ENCODE peak calls at places on chromosome 12, in four cellular contexts. M is cardiac muscle cell, D is esophagus squamous epithelium, K is fibroblast of pulmonary artery. B is an unnamed sample.

GRCh38 chr12:103441437-103442186 is 54.2 kb downstream of the C12orf42 start:
- DNase-seq in M (no peak), K (no peak), D (no peak), B (no peak)

GRCh38 chr12:46963977-46964376 is 115.4 kb upstream of the PCED1B start:
- DNase-seq in M (peak), K (peak), D (no peak), B (peak)

GRCh38 chr12:89383235-89384049 is 31.1 kb upstream of the DUSP6 start:
- DNase-seq in K (peak), D (no peak), M (no peak), B (no peak)

GRCh38 chr12:6965026-6965661 is 5.3 kb downstream of the PHB2 start:
- DNase-seq in D (no peak), K (peak), M (peak), B (peak)

GRCh38 chr12:15731940-15732339 is 57.2 kb downstream of the EPS8 start:
- DNase-seq in M (no peak), D (no peak), K (no peak), B (no peak)

GRCh38 chr12:95710386-95710785 is 80.2 kb downstream of the NTN4 start:
- DNase-seq in K (no peak), D (no peak), M (no peak), B (no peak)

GRCh38 chr12:132735496-132735895 is 24.9 kb downstream of the PGAM5 start:
- DNase-seq in K (no peak), D (no peak), M (no peak), B (no peak)

GRCh38 chr12:124507188-124508109 is 60.0 kb downstream of the NCOR2 start:
- DNase-seq in K (peak), M (no peak), D (no peak), B (peak)

GRCh38 chr12:87793134-87793533 is 236.1 kb downstream of the C12orf50 start:
- DNase-seq in D (no peak), K (peak), M (no peak), B (peak)

GRCh38 chr12:128586630-128587029 is 237.1 kb downstream of the SLC15A4 start:
- DNase-seq in D (no peak), K (no peak), M (no peak), B (no peak)

GRCh38 chr12:95017482-95017881 is 14.0 kb upstream of the NDUFA12 start:
- DNase-seq in M (no peak), D (no peak), K (no peak), B (no peak)

GRCh38 chr12:105921872-105922669 is 216.7 kb downstream of the NUAK1 start:
- DNase-seq in M (no peak), K (peak), D (no peak), B (no peak)

GRCh38 chr12:117145597-117146154 is 44.6 kb downstream of the FBXO21 start:
- DNase-seq in K (no peak), D (no peak), M (no peak), B (no peak)

GRCh38 chr12:67661311-67662011 is 12.9 kb downstream of the DYRK2 start:
- DNase-seq in D (no peak), M (no peak), K (no peak), B (peak)

GRCh38 chr12:79482921-79483320 is 207.8 kb downstream of the PAWR start:
- DNase-seq in D (no peak), M (no peak), K (no peak), B (no peak)

GRCh38 chr12:79487386-79488110 is 203.2 kb downstream of the PAWR start:
- DNase-seq in K (no peak), M (no peak), D (no peak), B (no peak)

DNA sequence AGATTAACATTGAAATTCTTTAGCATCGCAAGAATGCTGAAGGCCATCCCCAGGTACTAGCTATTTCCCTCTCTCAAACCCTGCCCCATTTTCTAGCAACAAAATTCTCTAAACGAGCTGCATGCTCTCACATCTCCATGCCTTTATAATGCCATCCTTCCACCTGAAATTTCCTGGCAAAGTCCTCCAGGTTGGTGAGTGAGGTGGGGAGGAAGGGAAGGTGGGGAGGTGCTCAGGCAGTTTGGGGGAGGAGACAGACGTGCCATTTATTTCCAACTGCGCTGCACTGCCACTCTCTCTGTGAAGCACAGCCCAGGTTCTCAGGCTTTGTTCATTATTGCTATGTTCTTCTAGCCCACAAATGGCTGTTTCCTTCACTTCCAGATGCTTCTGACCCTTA is 208.4 kb downstream of the PAWR start:
- DNase-seq in D (no peak), M (no peak), K (no peak), B (no peak)
- H3K4me3 ChIP-seq in D (no peak), M (no peak), K (no peak), B (no peak)

GRCh38 chr12:54723653-54724256 is 75.6 kb upstream of the DCD start:
- DNase-seq in M (peak), D (no peak), K (peak), B (peak)
- TF ChIP-seq CTCF in M (peak), D (no peak), K (peak), B (peak)

GRCh38 chr12:4238577-4238976 is 35.0 kb upstream of the CCND2 start:
- DNase-seq in K (no peak), D (no peak), M (no peak), B (no peak)
- H3K4me3 ChIP-seq in K (no peak), D (no peak), M (no peak), B (no peak)

GRCh38 chr12:11875414-11875935 is 195.3 kb upstream of the BCL2L14 start:
- DNase-seq in M (no peak), D (no peak), K (peak), B (no peak)
- TF ChIP-seq CTCF in M (no peak), D (no peak), K (no peak), B (no peak)

GRCh38 chr12:77940011-77940423 is 109.3 kb downstream of the NAV3 start:
- DNase-seq in D (no peak), K (peak), M (peak), B (peak)
- H3K4me3 ChIP-seq in D (no peak), K (peak), M (no peak), B (no peak)

GRCh38 chr12:3901116-3901515 is 27.9 kb upstream of the PARP11 start:
- DNase-seq in M (no peak), D (no peak), K (no peak), B (no peak)
- TF ChIP-seq CTCF in M (no peak), D (no peak), K (no peak), B (no peak)

DNA sequence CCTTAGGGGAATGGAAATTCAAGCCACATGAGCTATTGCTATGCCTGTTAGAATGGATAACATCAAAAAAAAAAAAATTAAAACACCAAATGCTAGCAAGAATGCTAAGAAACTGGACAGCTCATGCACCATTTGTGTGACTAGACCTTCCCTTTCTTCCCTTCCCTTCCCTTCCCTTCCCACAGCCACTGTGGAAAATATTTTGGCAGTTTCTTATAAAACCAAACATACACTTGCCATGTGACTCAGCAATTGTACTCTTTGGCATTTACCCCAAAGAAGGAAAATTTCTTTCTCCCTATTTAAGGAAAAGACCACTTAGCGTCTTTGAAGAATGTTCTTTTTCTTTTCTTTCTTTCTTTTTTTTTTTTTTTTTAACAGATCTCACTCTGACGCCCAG is 49.1 kb upstream of the FKBP4 start:
- DNase-seq in D (no peak), K (no peak), M (no peak), B (no peak)
- H3K4me3 ChIP-seq in D (no peak), K (no peak), M (no peak), B (no peak)

DNA sequence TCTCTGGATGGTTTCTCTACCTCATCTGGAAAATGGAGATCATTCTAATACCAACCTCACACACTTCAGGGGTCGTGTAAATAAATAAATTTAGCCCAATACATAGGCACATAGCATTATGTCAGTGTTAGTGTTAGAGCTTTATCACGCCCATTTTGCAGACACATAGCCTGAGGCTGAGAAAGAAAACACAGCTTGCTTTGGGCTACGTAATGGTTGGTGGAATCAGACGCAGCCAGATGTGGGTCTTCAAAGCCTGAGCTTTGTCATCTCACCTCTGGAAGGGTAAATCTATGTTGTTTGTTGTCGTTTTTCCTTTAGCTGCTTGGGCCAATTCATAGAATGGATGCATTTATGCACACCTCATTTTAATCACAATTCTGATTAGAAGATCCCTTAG is 191.6 kb downstream of the RBM19 start:
- DNase-seq in D (no peak), M (no peak), K (no peak), B (no peak)
- TF ChIP-seq CTCF in D (no peak), M (no peak), K (no peak), B (no peak)

GRCh38 chr12:51591020-51591901 is at the start of gene SCN8A:
- DNase-seq in D (no peak), K (peak), M (peak), B (peak)

GRCh38 chr12:51590347-51591019 is 550 bp upstream of the SCN8A start:
- DNase-seq in K (peak), D (no peak), M (peak), B (peak)

GRCh38 chr12:51592034-51592705 is 1.1 kb downstream of the SCN8A start:
- DNase-seq in K (peak), M (no peak), D (no peak), B (peak)

GRCh38 chr12:51589060-51589459 is 2.0 kb upstream of the SCN8A start:
- DNase-seq in M (no peak), D (no peak), K (no peak), B (no peak)

DNA sequence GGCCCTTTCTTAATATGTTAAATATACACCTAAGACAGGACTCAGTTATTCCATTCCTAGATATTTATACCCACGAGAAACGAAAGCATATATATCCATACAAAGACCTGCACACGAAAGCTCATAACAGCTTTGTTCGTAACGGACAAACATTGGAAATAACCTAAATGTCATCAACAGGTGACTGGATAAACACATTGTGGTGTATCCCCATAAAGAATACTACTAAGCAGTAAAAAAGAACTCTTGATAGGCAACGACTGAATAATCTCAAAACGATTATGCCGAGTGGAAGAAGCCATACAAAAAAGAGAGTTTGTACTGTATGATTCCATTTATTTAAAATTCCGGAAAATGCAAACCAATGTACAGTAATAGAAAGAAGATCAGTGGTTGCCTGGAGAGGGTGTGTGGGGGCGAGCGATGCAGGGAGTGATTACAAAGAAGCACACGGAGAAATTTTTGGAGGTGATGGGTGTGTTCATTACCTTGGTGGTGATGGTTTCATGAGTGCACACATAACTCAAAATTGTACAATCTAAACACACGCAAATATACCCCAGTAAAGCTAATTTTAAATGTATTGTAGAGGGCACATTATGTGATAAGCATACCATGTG is 1.4 kb upstream of the SCN8A start:
- DNase-seq in K (no peak), D (no peak), M (no peak), B (no peak)
- H3K4me3 ChIP-seq in K (no peak), D (no peak), M (no peak), B (no peak)